ENCODE peak calls at places on chromosomes 11 and 22, in five cellular contexts. One of them, this sample, is unnamed.

GRCh38 chr11:78187366-78188011 is 937 bp downstream of the KCTD21 start:
- DNase-seq in IMR-90: no peak
- DNase-seq in H9: no peak
- DNase-seq in H1: no peak
- DNase-seq in mesenchymal stem cell: no peak
- DNase-seq in this sample: no peak

GRCh38 chr11:115475564-115475963 is 28.7 kb downstream of the CADM1 start:
- DNase-seq in IMR-90: no peak
- DNase-seq in H9: no peak
- DNase-seq in H1: no peak
- DNase-seq in mesenchymal stem cell: no peak
- DNase-seq in this sample: no peak

GRCh38 chr11:119025099-119025473 is 5.6 kb downstream of the SLC37A4 start:
- DNase-seq in IMR-90: no peak
- DNase-seq in H9: no peak
- DNase-seq in H1: no peak
- DNase-seq in mesenchymal stem cell: no peak
- DNase-seq in this sample: no peak

GRCh38 chr11:68312117-68312779 is at the start of gene LRP5:
- DNase-seq in IMR-90: peak
- DNase-seq in H9: no peak
- DNase-seq in H1: no peak
- DNase-seq in mesenchymal stem cell: peak
- DNase-seq in this sample: no peak

GRCh38 chr22:44860311-44860710 is 107.9 kb downstream of the ARHGAP8 start:
- DNase-seq in IMR-90: no peak
- DNase-seq in H9: no peak
- DNase-seq in H1: no peak
- DNase-seq in mesenchymal stem cell: no peak
- DNase-seq in this sample: no peak

GRCh38 chr11:121743285-121743684 is 290.5 kb upstream of the SORL1-AS1 start:
- DNase-seq in IMR-90: no peak
- DNase-seq in H9: no peak
- DNase-seq in H1: no peak
- DNase-seq in mesenchymal stem cell: no peak
- DNase-seq in this sample: no peak

GRCh38 chr22:46604306-46604690 is 15.9 kb upstream of the GRAMD4 start:
- DNase-seq in IMR-90: peak
- DNase-seq in H9: no peak
- DNase-seq in H1: no peak
- DNase-seq in mesenchymal stem cell: peak
- DNase-seq in this sample: no peak

GRCh38 chr11:107840120-107840479 is 18.5 kb downstream of the SLC35F2 start:
- DNase-seq in IMR-90: no peak
- DNase-seq in H9: no peak
- DNase-seq in H1: no peak
- DNase-seq in mesenchymal stem cell: no peak
- DNase-seq in this sample: no peak

GRCh38 chr11:85947431-85948272 is 92.5 kb downstream of the CCDC83 start:
- DNase-seq in IMR-90: peak
- DNase-seq in H9: no peak
- DNase-seq in H1: no peak
- DNase-seq in mesenchymal stem cell: peak
- DNase-seq in this sample: no peak

GRCh38 chr22:37561209-37562048 is 1.1 kb downstream of the CDC42EP1 start:
- DNase-seq in IMR-90: peak
- DNase-seq in H9: peak
- DNase-seq in H1: peak
- DNase-seq in mesenchymal stem cell: peak
- DNase-seq in this sample: peak

GRCh38 chr22:27537481-27537891 is 264.1 kb downstream of the MN1 start:
- DNase-seq in IMR-90: no peak
- DNase-seq in H9: no peak
- DNase-seq in H1: no peak
- DNase-seq in mesenchymal stem cell: peak
- DNase-seq in this sample: no peak

GRCh38 chr11:108559904-108560303 is 33.7 kb downstream of the EXPH5 start:
- DNase-seq in IMR-90: peak
- DNase-seq in H9: no peak
- DNase-seq in H1: no peak
- DNase-seq in mesenchymal stem cell: peak
- DNase-seq in this sample: no peak

GRCh38 chr11:43868852-43869567 is 11.6 kb upstream of the ALKBH3 start:
- DNase-seq in IMR-90: peak
- DNase-seq in H9: no peak
- DNase-seq in H1: no peak
- DNase-seq in mesenchymal stem cell: peak
- DNase-seq in this sample: no peak

GRCh38 chr11:123298488-123299447 is 103.7 kb upstream of the CLMP start:
- DNase-seq in IMR-90: no peak
- DNase-seq in H9: peak
- DNase-seq in H1: no peak
- DNase-seq in mesenchymal stem cell: no peak
- DNase-seq in this sample: no peak

GRCh38 chr11:112212710-112213109 is 13.5 kb upstream of the PTS start:
- DNase-seq in IMR-90: no peak
- DNase-seq in H9: no peak
- DNase-seq in H1: no peak
- DNase-seq in mesenchymal stem cell: peak
- DNase-seq in this sample: no peak

GRCh38 chr11:66570117-66570825 is 1.9 kb upstream of the CTSF start:
- DNase-seq in IMR-90: no peak
- DNase-seq in H9: peak
- DNase-seq in H1: no peak
- DNase-seq in mesenchymal stem cell: no peak
- DNase-seq in this sample: no peak
- H2BK15ac ChIP-seq in IMR-90: no peak
- H2BK15ac ChIP-seq in H9: no peak
- H2BK15ac ChIP-seq in H1: peak
- H2BK15ac ChIP-seq in mesenchymal stem cell: no peak
- H2BK15ac ChIP-seq in this sample: no peak

GRCh38 chr22:17829691-17830040 is 55.4 kb upstream of the BID start:
- DNase-seq in IMR-90: peak
- DNase-seq in H9: no peak
- DNase-seq in H1: no peak
- DNase-seq in mesenchymal stem cell: no peak
- DNase-seq in this sample: no peak

GRCh38 chr22:17832665-17833064 is 58.4 kb upstream of the BID start:
- DNase-seq in IMR-90: no peak
- DNase-seq in H9: no peak
- DNase-seq in H1: no peak
- DNase-seq in mesenchymal stem cell: no peak
- DNase-seq in this sample: no peak

GRCh38 chr22:17828502-17829080 is 54.3 kb upstream of the BID start:
- DNase-seq in IMR-90: no peak
- DNase-seq in H9: no peak
- DNase-seq in H1: no peak
- DNase-seq in mesenchymal stem cell: no peak
- DNase-seq in this sample: no peak

GRCh38 chr22:17830041-17830961 is 56.0 kb upstream of the BID start:
- DNase-seq in IMR-90: peak
- DNase-seq in H9: peak
- DNase-seq in H1: peak
- DNase-seq in mesenchymal stem cell: peak
- DNase-seq in this sample: peak

GRCh38 chr22:17831527-17832251 is 57.4 kb upstream of the BID start:
- DNase-seq in IMR-90: no peak
- DNase-seq in H9: no peak
- DNase-seq in H1: no peak
- DNase-seq in mesenchymal stem cell: no peak
- DNase-seq in this sample: no peak
- H3K4me2 ChIP-seq in IMR-90: no peak
- H3K4me2 ChIP-seq in H9: no peak
- H3K4me2 ChIP-seq in H1: no peak
- H3K4me2 ChIP-seq in mesenchymal stem cell: no peak
- H3K4me2 ChIP-seq in this sample: no peak

GRCh38 chr11:16669799-16670415 is 68.5 kb upstream of the C11orf58 start:
- DNase-seq in IMR-90: peak
- DNase-seq in H9: peak
- DNase-seq in H1: peak
- DNase-seq in mesenchymal stem cell: peak
- DNase-seq in this sample: no peak
- H3K14ac ChIP-seq in IMR-90: no peak
- H3K14ac ChIP-seq in H9: no peak
- H3K14ac ChIP-seq in H1: no peak
- H3K14ac ChIP-seq in mesenchymal stem cell: peak
- H3K14ac ChIP-seq in this sample: no peak

GRCh38 chr22:50289151-50289941 is 18.1 kb downstream of the PLXNB2 start:
- DNase-seq in IMR-90: no peak
- DNase-seq in H9: no peak
- DNase-seq in H1: no peak
- DNase-seq in mesenchymal stem cell: no peak
- DNase-seq in this sample: no peak
- H2BK15ac ChIP-seq in IMR-90: no peak
- H2BK15ac ChIP-seq in H9: no peak
- H2BK15ac ChIP-seq in H1: no peak
- H2BK15ac ChIP-seq in mesenchymal stem cell: no peak
- H2BK15ac ChIP-seq in this sample: no peak

DNA sequence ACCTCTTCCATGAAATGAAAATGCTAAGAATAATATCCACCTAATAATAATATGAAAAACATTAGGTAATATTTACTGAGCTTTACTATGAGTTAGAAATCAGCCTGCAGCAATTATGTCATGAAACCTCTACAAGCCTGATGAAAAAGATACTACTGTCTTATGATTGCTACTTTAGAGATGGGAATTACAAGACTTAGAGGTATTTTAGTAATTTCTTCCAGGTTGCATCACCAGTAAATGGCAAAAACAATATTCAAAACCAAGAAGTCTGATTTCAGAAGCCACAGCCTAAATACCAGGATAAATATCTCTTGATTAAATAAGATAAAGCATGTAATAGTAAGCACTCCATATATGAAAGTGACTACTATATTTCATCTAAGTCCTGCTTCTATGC is 13.8 kb downstream of the OR5B21 start:
- DNase-seq in IMR-90: peak
- DNase-seq in H9: no peak
- DNase-seq in H1: no peak
- DNase-seq in mesenchymal stem cell: no peak
- DNase-seq in this sample: no peak
- H3K4me2 ChIP-seq in IMR-90: peak
- H3K4me2 ChIP-seq in H9: no peak
- H3K4me2 ChIP-seq in H1: no peak
- H3K4me2 ChIP-seq in mesenchymal stem cell: no peak
- H3K4me2 ChIP-seq in this sample: no peak

This sample was measured in neuronal stem cell.